ENCODE peak calls at places on chromosomes 4 and X, in seven cellular contexts. F, O, S, M, W, I and Y are unnamed samples.

GRCh38 chr4:182842104-182842600 is 75.0 kb downstream of the DCTD start:
- DNase-seq in F (no peak), O (no peak), S (no peak), M (no peak), W (no peak), I (no peak), Y (no peak)

GRCh38 chr4:71663780-71664179 is 120.1 kb downstream of the GC start:
- DNase-seq in F (no peak), O (no peak), S (no peak), M (no peak), W (no peak), I (no peak), Y (no peak)

GRCh38 chr4:147118523-147118922 is 172.9 kb upstream of the TTC29 start:
- DNase-seq in F (no peak), O (no peak), S (no peak), M (peak), W (no peak), I (no peak), Y (no peak)

GRCh38 chr4:51943221-51943620 is 76.9 kb downstream of the LRRC66 start:
- DNase-seq in F (no peak), O (no peak), S (peak), M (peak), W (no peak), I (no peak), Y (no peak)

GRCh38 chrX:38192007-38192625 is 28.6 kb downstream of the SRPX start:
- DNase-seq in F (no peak), O (peak), S (no peak), M (no peak), W (peak), I (peak), Y (no peak)

GRCh38 chr4:130077275-130077674 is 981.3 kb downstream of the C4orf33 start:
- DNase-seq in F (no peak), O (no peak), S (no peak), M (no peak), W (no peak), I (no peak), Y (no peak)

GRCh38 chr4:152640058-152640921 is 39.5 kb downstream of the TMEM154 start:
- DNase-seq in F (no peak), O (no peak), S (no peak), M (peak), W (peak), I (peak), Y (no peak)

GRCh38 chrX:48493890-48494364 is 14.9 kb upstream of the PORCN start:
- DNase-seq in F (no peak), O (peak), S (no peak), M (peak), W (peak), I (peak), Y (peak)

GRCh38 chr4:30833206-30833605 is 113.0 kb downstream of the PCDH7 start:
- DNase-seq in F (no peak), O (no peak), S (no peak), M (no peak), W (no peak), I (peak), Y (no peak)

GRCh38 chrX:130555341-130555740 is 153.6 kb downstream of the RBMX2 start:
- DNase-seq in F (no peak), O (no peak), S (no peak), M (no peak), W (no peak), I (no peak), Y (no peak)

GRCh38 chr4:131430302-131430701 is 1718.8 kb upstream of the PCDH10 start:
- DNase-seq in F (no peak), O (no peak), S (no peak), M (no peak), W (no peak), I (no peak), Y (no peak)

GRCh38 chrX:135596495-135596894 is 76.0 kb downstream of the INTS6L start:
- DNase-seq in F (no peak), O (peak), S (no peak), M (peak), W (peak), I (peak), Y (peak)

GRCh38 chr4:138686078-138686477 is 329.5 kb upstream of the NOCT start:
- DNase-seq in F (no peak), O (no peak), S (no peak), M (no peak), W (no peak), I (no peak), Y (no peak)

GRCh38 chr4:110840221-110840654 is 217.4 kb upstream of the PITX2 start:
- DNase-seq in F (no peak), O (no peak), S (no peak), M (peak), W (no peak), I (no peak), Y (no peak)

GRCh38 chr4:129455462-129455861 is 359.5 kb downstream of the C4orf33 start:
- DNase-seq in F (no peak), O (no peak), S (peak), M (no peak), W (no peak), I (no peak), Y (no peak)

GRCh38 chr4:77095101-77095826 is 19.5 kb upstream of the CCNI start:
- DNase-seq in F (no peak), O (peak), S (no peak), M (peak), W (peak), I (peak), Y (peak)

GRCh38 chrX:149073464-149073863 is 431.6 kb downstream of the IDS start:
- DNase-seq in F (no peak), O (no peak), S (no peak), M (peak), W (no peak), I (no peak), Y (no peak)

GRCh38 chr4:86675548-86675947 is 81.4 kb downstream of the PTPN13 start:
- DNase-seq in F (no peak), O (no peak), S (no peak), M (no peak), W (no peak), I (no peak), Y (no peak)

GRCh38 chr4:11496313-11496956 is 67.7 kb upstream of the HS3ST1 start:
- DNase-seq in F (no peak), O (no peak), S (no peak), M (peak), W (no peak), I (no peak), Y (no peak)

GRCh38 chr4:142846105-142846728 is at the start of gene INPP4B:
- DNase-seq in F (no peak), O (peak), S (peak), M (peak), W (no peak), I (peak), Y (peak)

GRCh38 chr4:13264126-13264525 is 220.0 kb downstream of the RAB28 start:
- DNase-seq in F (no peak), O (no peak), S (no peak), M (no peak), W (no peak), I (no peak), Y (no peak)

GRCh38 chrX:30961805-30962204 is 72.8 kb upstream of the TAB3 start:
- DNase-seq in F (no peak), O (no peak), S (no peak), M (no peak), W (no peak), I (no peak), Y (no peak)

GRCh38 chr4:55866973-55867574 is 13.6 kb downstream of the EXOC1 start:
- DNase-seq in F (no peak), O (no peak), S (peak), M (peak), W (peak), I (peak), Y (no peak)

GRCh38 chr4:139922625-139923024 is 231.4 kb downstream of the MAML3 start:
- DNase-seq in F (no peak), O (no peak), S (no peak), M (peak), W (no peak), I (no peak), Y (no peak)

GRCh38 chrX:124349054-124349453 is 2.7 kb downstream of the SH2D1A start:
- DNase-seq in F (no peak), O (no peak), S (no peak), M (no peak), W (no peak), I (no peak), Y (no peak)

GRCh38 chr4:118224239-118224829 is 128.5 kb downstream of the PRSS12 start:
- DNase-seq in F (no peak), O (no peak), S (peak), M (peak), W (peak), I (peak), Y (no peak)

DNA sequence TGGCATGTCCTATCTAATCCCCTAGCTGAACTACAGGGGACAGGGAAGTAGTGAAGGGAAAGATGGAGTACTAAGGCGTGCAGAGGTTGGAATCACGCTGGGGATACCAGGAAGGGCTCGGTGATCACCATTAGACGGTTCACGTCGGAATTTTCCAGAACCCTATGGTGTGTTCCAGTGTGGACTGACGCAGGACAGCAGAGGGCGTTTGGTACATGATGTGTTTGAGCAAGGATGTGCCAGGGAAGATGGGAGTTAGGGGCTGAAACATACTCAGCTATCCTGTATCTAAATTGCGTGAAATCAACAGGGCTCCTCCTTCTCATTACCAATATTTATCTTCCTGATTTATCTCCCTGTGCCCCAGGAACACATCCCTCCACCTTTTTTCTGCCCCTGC is 33.7 kb downstream of the PRPS2 start:
- DNase-seq in F (no peak), O (no peak), S (no peak), M (peak), W (no peak), I (no peak), Y (no peak)
- TF ChIP-seq CTCF in F (no peak), O (no peak), S (no peak), M (peak), W (no peak), I (no peak), Y (no peak)

GRCh38 chr4:155667538-155668511 is 1.2 kb downstream of the GUCY1A1 start:
- DNase-seq in F (no peak), O (peak), S (no peak), M (peak), W (no peak), I (peak), Y (peak)

GRCh38 chr4:155672342-155672741 is 5.7 kb downstream of the GUCY1A1 start:
- DNase-seq in F (no peak), O (no peak), S (no peak), M (no peak), W (no peak), I (peak), Y (no peak)

GRCh38 chr4:155665054-155665453 is 1.6 kb upstream of the GUCY1A1 start:
- DNase-seq in F (no peak), O (no peak), S (no peak), M (no peak), W (no peak), I (no peak), Y (no peak)

DNA sequence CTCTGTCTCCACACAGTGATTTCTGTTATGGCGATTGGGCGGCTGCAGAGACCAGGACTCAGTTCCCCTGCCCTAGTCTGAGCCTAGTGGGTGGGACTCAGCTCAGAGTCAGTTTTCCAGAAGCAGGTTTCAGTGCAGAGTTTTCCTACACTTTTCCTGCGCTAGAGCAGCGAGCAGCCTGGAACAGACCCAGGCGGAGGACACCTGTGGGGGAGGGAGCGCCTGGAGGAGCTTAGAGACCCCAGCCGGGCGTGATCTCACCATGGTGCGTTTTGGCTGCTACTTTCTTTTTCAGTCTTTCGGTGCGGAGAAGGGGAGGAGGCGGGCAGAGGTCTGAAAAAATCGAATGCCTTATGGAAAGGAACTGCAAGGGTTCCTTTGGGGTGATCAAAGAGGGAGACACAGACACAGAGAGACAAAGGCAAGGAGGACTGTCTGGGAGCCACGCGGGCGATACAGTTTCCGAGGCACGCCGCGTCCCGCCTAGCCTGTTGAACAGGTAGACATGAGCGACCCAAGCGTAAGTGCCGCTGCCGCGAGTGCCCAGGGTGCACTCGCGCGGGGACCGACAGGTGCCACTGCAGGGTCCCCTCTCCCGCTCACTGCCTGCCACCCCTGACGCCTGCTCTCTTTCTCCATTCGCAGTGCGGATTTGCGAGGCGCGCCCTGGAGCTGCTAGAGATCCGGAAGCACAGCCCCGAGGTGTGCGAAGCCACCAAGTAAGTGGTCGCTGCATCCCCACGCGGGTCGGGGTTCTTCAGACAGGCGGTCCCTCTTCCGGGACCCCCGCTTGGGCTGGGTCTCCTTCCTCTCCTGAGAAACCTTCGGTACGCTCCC is at the start of gene GUCY1A1:
- DNase-seq in F (no peak), O (peak), S (no peak), M (peak), W (no peak), I (peak), Y (peak)
- TF ChIP-seq CTCF in F (no peak), O (no peak), S (no peak), M (no peak), W (no peak), I (no peak), Y (no peak)

GRCh38 chr4:69894221-69894620 is 34.3 kb upstream of the SULT1E1 start:
- DNase-seq in F (no peak), O (no peak), S (no peak), M (no peak), W (no peak), I (no peak), Y (no peak)
- TF ChIP-seq CTCF in F (no peak), O (no peak), S (no peak), M (no peak), W (no peak), I (no peak), Y (no peak)

GRCh38 chr4:48943387-48943786 is 36.8 kb upstream of the OCIAD2 start:
- DNase-seq in F (no peak), O (no peak), S (no peak), M (no peak), W (no peak), I (no peak), Y (no peak)
- TF ChIP-seq CTCF in F (no peak), O (no peak), S (peak), M (peak), W (peak), I (no peak), Y (no peak)

GRCh38 chr4:60463846-60464502 is 736.2 kb upstream of the ADGRL3 start:
- DNase-seq in F (no peak), O (peak), S (no peak), M (no peak), W (no peak), I (peak), Y (no peak)
- TF ChIP-seq CTCF in F (no peak), O (no peak), S (peak), M (peak), W (no peak), I (no peak), Y (no peak)

GRCh38 chr4:155497306-155497705 is 120.5 kb upstream of the MAP9 start:
- DNase-seq in F (no peak), O (no peak), S (no peak), M (no peak), W (no peak), I (no peak), Y (no peak)
- TF ChIP-seq CTCF in F (no peak), O (no peak), S (no peak), M (no peak), W (no peak), I (peak), Y (no peak)

GRCh38 chr4:16516796-16517413 is 290.6 kb upstream of the TAPT1 start:
- DNase-seq in F (no peak), O (no peak), S (no peak), M (peak), W (no peak), I (peak), Y (no peak)
- TF ChIP-seq CTCF in F (no peak), O (no peak), S (peak), M (peak), W (no peak), I (peak), Y (no peak)